ENCODE peak calls at places on chromosomes 16 and 17, in six cellular contexts. Y is heart right ventricle, B is LoVo, X is breast epithelium, Q is T-helper 9 cell, V is osteoblast. H is an unnamed sample.

GRCh38 chr17:19538095-19539039 is 4.7 kb downstream of the SLC47A1 start:
- DNase-seq in Y (no peak), B (no peak), X (no peak), Q (no peak), V (no peak), H (peak; percentile 70)

GRCh38 chr17:71405101-71405500 is 715.7 kb upstream of the SOX9 start:
- DNase-seq in Y (no peak), B (no peak), X (no peak), Q (no peak), V (no peak), H (no peak)

GRCh38 chr16:81616321-81617020 is 162.6 kb upstream of the PLCG2 start:
- DNase-seq in Y (peak; percentile 74), B (no peak), X (no peak), Q (peak; percentile 60), V (peak; percentile 91), H (peak; percentile 76)

GRCh38 chr16:72073831-72074230 is 10.8 kb downstream of the HPR start:
- DNase-seq in Y (peak; percentile 31), B (no peak), X (no peak), Q (no peak), V (no peak), H (no peak)

GRCh38 chr17:46118969-46119368 is 74.3 kb downstream of the KANSL1 start:
- DNase-seq in Y (no peak), B (no peak), X (no peak), Q (no peak), V (no peak), H (no peak)

GRCh38 chr17:41678907-41679739 is 9.6 kb upstream of the EIF1 start:
- DNase-seq in Y (no peak), B (no peak), X (no peak), Q (no peak), V (no peak), H (no peak)

GRCh38 chr16:11263737-11264136 is 5.4 kb downstream of the TNP2 start:
- DNase-seq in Y (no peak), B (no peak), X (no peak), Q (no peak), V (no peak), H (no peak)

GRCh38 chr16:86925067-86925791 is 346.9 kb downstream of the FOXL1 start:
- DNase-seq in Y (no peak), B (no peak), X (no peak), Q (no peak), V (peak; percentile 96), H (peak; percentile 27)

GRCh38 chr16:50323335-50324011 is 45.3 kb downstream of the BRD7 start:
- DNase-seq in Y (no peak), B (no peak), X (no peak), Q (no peak), V (peak; percentile 88), H (peak; percentile 61)

GRCh38 chr17:46072998-46073397 is 73.9 kb downstream of the STH start:
- DNase-seq in Y (no peak), B (no peak), X (no peak), Q (no peak), V (peak; percentile 39), H (no peak)

GRCh38 chr16:12523002-12523401 is 280.7 kb downstream of the CPPED1 start:
- DNase-seq in Y (no peak), B (no peak), X (no peak), Q (no peak), V (no peak), H (no peak)

GRCh38 chr17:350706-351435 is 1.7 kb downstream of the RPH3AL start:
- DNase-seq in Y (peak; percentile 83), B (peak; percentile 79), X (no peak), Q (no peak), V (peak; percentile 93), H (peak; percentile 69)

GRCh38 chr17:62696256-62696655 is 68.8 kb downstream of the MRC2 start:
- DNase-seq in Y (no peak), B (no peak), X (no peak), Q (no peak), V (peak; percentile 85), H (no peak)

GRCh38 chr17:14201595-14201994 is 35.1 kb downstream of the CDRT15 start:
- DNase-seq in Y (no peak), B (no peak), X (no peak), Q (peak; percentile 50), V (no peak), H (no peak)

GRCh38 chr16:50302472-50303005 is 36.2 kb downstream of the ADCY7 start:
- DNase-seq in Y (no peak), B (no peak), X (peak; percentile 40), Q (no peak), V (peak; percentile 73), H (no peak)